ENCODE peak calls at places on chromosome 18, in seven cellular contexts. O, A, R, V, M, E and D are unnamed samples.

GRCh38 chr18:12769644-12770440 is 67.0 kb downstream of the PSMG2 start:
- DNase-seq in E (no peak), A (peak), V (no peak), M (no peak), R (no peak), O (no peak), D (no peak)

GRCh38 chr18:23730850-23731249 is 41.6 kb downstream of the LAMA3 start:
- DNase-seq in R (no peak), A (no peak), V (no peak), E (no peak), M (no peak), O (no peak), D (no peak)

GRCh38 chr18:41674466-41674865 is 280.6 kb upstream of the PIK3C3 start:
- DNase-seq in O (no peak), M (no peak), R (no peak), V (no peak), E (no peak), A (no peak), D (no peak)

GRCh38 chr18:48866856-48867255 is 83.9 kb downstream of the SMAD7 start:
- DNase-seq in M (no peak), R (no peak), E (no peak), V (no peak), O (no peak), A (no peak), D (no peak)

GRCh38 chr18:60019463-60019840 is 119.7 kb downstream of the PMAIP1 start:
- DNase-seq in M (no peak), O (peak), A (peak), E (no peak), V (no peak), R (no peak), D (no peak)

GRCh38 chr18:28438381-28438780 is 261.5 kb upstream of the CDH2 start:
- DNase-seq in R (no peak), V (no peak), M (no peak), E (no peak), O (no peak), A (no peak), D (no peak)

GRCh38 chr18:79399275-79400081 is 3.7 kb downstream of the NFATC1 start:
- DNase-seq in O (no peak), E (no peak), M (no peak), V (peak), A (no peak), R (peak), D (no peak)

GRCh38 chr18:78130232-78131195 is 849.1 kb upstream of the SALL3 start:
- DNase-seq in E (no peak), A (no peak), V (no peak), O (no peak), M (no peak), R (no peak), D (no peak)

GRCh38 chr18:11163668-11164067 is 14.3 kb upstream of the PIEZO2 start:
- DNase-seq in M (no peak), E (no peak), R (no peak), V (no peak), A (peak), O (no peak), D (no peak)

GRCh38 chr18:80171190-80171872 is 62.3 kb downstream of the ADNP2 start:
- DNase-seq in E (no peak), O (peak), R (peak), M (peak), A (peak), V (peak), D (peak)

GRCh38 chr18:50696929-50697328 is 122.9 kb downstream of the MRO start:
- DNase-seq in A (no peak), V (no peak), O (no peak), M (no peak), E (no peak), R (no peak), D (no peak)

GRCh38 chr18:54776282-54776977 is 51.8 kb upstream of the RAB27B start:
- DNase-seq in A (peak), O (peak), R (no peak), E (no peak), M (no peak), V (no peak), D (no peak)

GRCh38 chr18:50720281-50720680 is 99.5 kb downstream of the MRO start:
- DNase-seq in V (no peak), A (no peak), O (no peak), E (no peak), M (no peak), R (no peak), D (no peak)

GRCh38 chr18:56309104-56309503 is 329.3 kb downstream of the TXNL1 start:
- DNase-seq in O (no peak), M (no peak), V (no peak), R (no peak), E (no peak), A (no peak), D (no peak)

GRCh38 chr18:8791171-8791651 is 85.9 kb downstream of the MTCL1 start:
- DNase-seq in R (no peak), V (no peak), A (no peak), M (no peak), O (no peak), E (no peak), D (no peak)

GRCh38 chr18:60846396-60846795 is 473.8 kb upstream of the MC4R start:
- DNase-seq in O (no peak), R (no peak), V (no peak), A (no peak), E (no peak), M (no peak), D (no peak)

GRCh38 chr18:78891185-78891762 is 88.3 kb upstream of the SALL3 start:
- DNase-seq in M (no peak), V (no peak), O (no peak), E (peak), R (no peak), A (no peak), D (no peak)

GRCh38 chr18:58195278-58195721 is 151.3 kb downstream of the NEDD4L start:
- DNase-seq in A (no peak), E (peak), O (no peak), R (no peak), M (no peak), V (no peak), D (no peak)

GRCh38 chr18:21522530-21522929 is 78.0 kb downstream of the ESCO1 start:
- DNase-seq in R (no peak), A (no peak), M (no peak), O (no peak), V (no peak), E (no peak), D (no peak)

GRCh38 chr18:74083071-74083954 is 64.3 kb downstream of the FBXO15 start:
- DNase-seq in E (no peak), M (no peak), R (no peak), A (no peak), O (no peak), V (no peak), D (no peak)